ENCODE peak calls at places on chromosomes 1 and 21, in four cellular contexts. A is BE2C, B is astrocyte of the hippocampus, S is NT2/D1. W is an unnamed sample.

GRCh38 chr21:38504056-38504455 is 5.8 kb upstream of the ERG start:
- DNase-seq in A (no peak), B (no peak), S (no peak), W (no peak)

GRCh38 chr1:93179886-93180722 is at the start of gene TMED5:
- DNase-seq in A (peak), B (peak), S (peak), W (peak)

GRCh38 chr1:6026095-6026809 is 19.4 kb upstream of the KCNAB2 start:
- DNase-seq in A (peak), B (peak), S (no peak), W (peak)

GRCh38 chr1:248820041-248820585 is 5.6 kb downstream of the SH3BP5L start:
- DNase-seq in A (no peak), B (no peak), S (no peak), W (no peak)

GRCh38 chr1:113036639-113037321 is 36.2 kb upstream of the LRIG2 start:
- DNase-seq in A (no peak), B (peak), S (no peak), W (no peak)

GRCh38 chr1:28123461-28123961 is 35.1 kb upstream of the EYA3 start:
- DNase-seq in A (no peak), B (peak), S (no peak), W (no peak)

GRCh38 chr1:2523191-2523890 is 3.1 kb downstream of the PANK4 start:
- DNase-seq in A (no peak), B (no peak), S (no peak), W (no peak)

GRCh38 chr1:2132222-2133038 is 62.1 kb downstream of the FAAP20 start:
- DNase-seq in A (peak), B (peak), S (no peak), W (peak)

GRCh38 chr1:41612953-41613352 is 128.5 kb upstream of the EDN2 start:
- DNase-seq in A (no peak), B (no peak), S (no peak), W (no peak)

GRCh38 chr1:110130113-110130591 is 17.9 kb downstream of the UBL4B start:
- DNase-seq in A (no peak), B (no peak), S (no peak), W (no peak)

GRCh38 chr21:33069994-33070811 is at the start of gene OLIG1:
- DNase-seq in A (no peak), B (peak), S (peak), W (peak)

GRCh38 chr1:10685851-10686403 is 110.5 kb downstream of the CASZ1 start:
- DNase-seq in A (no peak), B (peak), S (no peak), W (no peak)

GRCh38 chr1:241749041-241749798 is 97.1 kb downstream of the WDR64 start:
- DNase-seq in A (no peak), B (peak), S (no peak), W (no peak)

GRCh38 chr1:153532769-153533599 is 2.8 kb downstream of the S100A6 start:
- DNase-seq in A (peak), B (peak), S (peak), W (peak)

GRCh38 chr1:179976970-179977651 is 22.5 kb downstream of the CEP350 start:
- DNase-seq in A (peak), B (no peak), S (no peak), W (no peak)

GRCh38 chr1:85201340-85202091 is 700 bp upstream of the SYDE2 start:
- DNase-seq in A (peak), B (peak), S (peak), W (peak)

GRCh38 chr1:149940427-149940826 is 3.7 kb upstream of the MTMR11 start:
- DNase-seq in A (no peak), B (no peak), S (no peak), W (no peak)